ENCODE peak calls at places on chromosome 7, in four cellular contexts. X is RWPE1, I is heart right ventricle, T is astrocyte of the cerebellum. E is an unnamed sample.

GRCh38 chr7:158814637-158815036 is 14.7 kb downstream of the ESYT2 start:
- DNase-seq in I (no peak), X (no peak), T (no peak), E (no peak)

GRCh38 chr7:70660154-70660818 is 471.7 kb upstream of the GALNT17 start:
- DNase-seq in X (no peak), T (no peak), I (no peak), E (no peak)

GRCh38 chr7:125396466-125397151 is 467.0 kb upstream of the POT1 start:
- DNase-seq in I (no peak), X (no peak), T (no peak), E (no peak)

GRCh38 chr7:137898839-137899681 is 52.3 kb upstream of the DGKI start:
- DNase-seq in T (peak; percentile 45), I (peak; percentile 83), X (peak; percentile 56), E (no peak)

GRCh38 chr7:23333671-23334246 is 34.6 kb downstream of the MALSU1 start:
- DNase-seq in I (peak; percentile 8), X (peak; percentile 81), T (peak; percentile 82), E (peak; percentile 36)

GRCh38 chr7:128743112-128743772 is 4.1 kb downstream of the CALU start:
- DNase-seq in X (no peak), I (no peak), T (no peak), E (no peak)

GRCh38 chr7:41420421-41420820 is 282.5 kb downstream of the INHBA start:
- DNase-seq in I (no peak), X (no peak), T (peak; percentile 24), E (no peak)

GRCh38 chr7:75776295-75776971 is 4.4 kb upstream of the CCL26 start:
- DNase-seq in T (peak; percentile 86), X (peak; percentile 31), I (no peak), E (peak; percentile 94)

GRCh38 chr7:55253188-55253587 is 111.9 kb upstream of the LANCL2 start:
- DNase-seq in X (no peak), T (no peak), I (no peak), E (no peak)

GRCh38 chr7:51316666-51317581 is at the start of gene COBL:
- DNase-seq in I (peak; percentile 26), X (peak; percentile 30), T (no peak), E (no peak)

GRCh38 chr7:38451840-38452239 is 178.4 kb upstream of the TARP start:
- DNase-seq in I (no peak), T (peak; percentile 31), X (peak; percentile 30), E (no peak)

GRCh38 chr7:122887198-122887597 is 938 bp upstream of the CADPS2 start:
- DNase-seq in I (peak; percentile 64), X (peak; percentile 3), T (peak; percentile 32), E (no peak)

GRCh38 chr7:44383566-44383965 is 58.2 kb upstream of the CAMK2B start:
- DNase-seq in I (no peak), X (no peak), T (peak; percentile 50), E (no peak)

GRCh38 chr7:130632111-130632510 is 36.4 kb downstream of the COPG2 start:
- DNase-seq in X (peak; percentile 24), T (no peak), I (no peak), E (no peak)

GRCh38 chr7:70812511-70812910 is 319.4 kb upstream of the GALNT17 start:
- DNase-seq in I (no peak), T (no peak), X (no peak), E (no peak)

GRCh38 chr7:22622386-22622785 is 104.6 kb upstream of the IL6 start:
- DNase-seq in X (no peak), I (no peak), T (no peak), E (no peak)

GRCh38 chr7:132592238-132592946 is 16.1 kb upstream of the PLXNA4 start:
- DNase-seq in I (no peak), T (no peak), X (no peak), E (no peak)

GRCh38 chr7:43686991-43687390 is 42.3 kb downstream of the COA1 start:
- DNase-seq in I (no peak), X (no peak), T (peak; percentile 53), E (no peak)

GRCh38 chr7:36468361-36469140 is 78.9 kb downstream of the ANLN start:
- DNase-seq in T (no peak), I (no peak), X (no peak), E (no peak)

GRCh38 chr7:26198133-26198780 is 2.3 kb downstream of the HNRNPA2B1 start:
- DNase-seq in X (no peak), I (no peak), T (no peak), E (no peak)

GRCh38 chr7:43764039-43764789 is 5.7 kb downstream of the BLVRA start:
- DNase-seq in T (no peak), I (peak; percentile 31), X (peak; percentile 56), E (no peak)

GRCh38 chr7:151209588-151209987 is 700 bp downstream of the H2BK1 start:
- DNase-seq in I (no peak), T (no peak), X (no peak), E (no peak)

GRCh38 chr7:17304926-17305325 is 6.5 kb downstream of the AHR start:
- DNase-seq in T (peak; percentile 85), I (no peak), X (peak; percentile 56), E (peak; percentile 74)

GRCh38 chr7:36875794-36876193 is 151.5 kb upstream of the AOAH start:
- DNase-seq in I (no peak), T (peak; percentile 71), X (no peak), E (no peak)

GRCh38 chr7:19522486-19522885 is 186.4 kb downstream of the POLR1F start:
- DNase-seq in I (no peak), X (peak; percentile 15), T (peak; percentile 80), E (no peak)

GRCh38 chr7:106770191-106770590 is 94.9 kb upstream of the PIK3CG start:
- DNase-seq in X (peak; percentile 52), I (no peak), T (peak; percentile 73), E (peak; percentile 53)

GRCh38 chr7:45663167-45663921 is 89.2 kb downstream of the ADCY1 start:
- DNase-seq in I (peak; percentile 18), T (no peak), X (peak; percentile 30), E (no peak)

GRCh38 chr7:91089382-91089963 is 174.8 kb upstream of the FZD1 start:
- DNase-seq in T (peak; percentile 15), X (peak; percentile 20), I (no peak), E (peak; percentile 16)

DNA sequence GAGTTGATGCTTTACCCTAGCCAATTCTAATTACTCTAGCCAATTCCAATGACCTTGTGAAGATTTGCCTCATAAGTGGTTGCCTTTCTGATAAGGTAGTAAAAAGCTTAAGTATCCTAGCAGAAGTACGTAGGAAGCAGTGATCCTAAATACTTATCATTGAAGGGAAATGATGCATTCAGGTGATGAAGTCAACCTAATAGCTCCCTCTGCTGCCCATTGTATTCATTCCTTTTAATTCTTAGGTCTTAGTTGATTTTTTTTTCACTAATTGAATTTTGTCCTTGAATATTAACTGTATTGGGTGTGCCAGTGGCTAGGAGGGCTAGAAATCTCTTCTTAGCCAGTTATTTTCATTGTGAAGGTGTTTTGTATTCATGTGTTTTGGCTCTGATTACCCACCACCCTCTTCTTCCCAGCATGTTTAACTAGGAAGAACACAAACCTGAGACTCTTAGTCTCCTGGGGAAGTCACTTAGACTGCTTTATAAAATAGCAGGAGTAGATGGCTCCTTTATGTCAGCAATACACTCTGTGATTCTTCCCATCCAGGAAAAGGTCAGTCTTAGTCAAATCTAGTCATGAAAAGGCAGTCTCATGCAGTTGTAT is 46.3 kb downstream of the PLEKHA8 start:
- DNase-seq in T (peak; percentile 24), I (no peak), X (peak; percentile 48), E (no peak)
- TF ChIP-seq CTCF in T (peak; percentile 50), I (peak; percentile 60), X (peak; percentile 79), E (peak; percentile 37)

GRCh38 chr7:33998487-33998886 is 93.1 kb downstream of the BMPER start:
- DNase-seq in I (no peak), X (no peak), T (peak; percentile 49), E (no peak)
- TF ChIP-seq CTCF in I (no peak), X (no peak), T (no peak), E (no peak)

DNA sequence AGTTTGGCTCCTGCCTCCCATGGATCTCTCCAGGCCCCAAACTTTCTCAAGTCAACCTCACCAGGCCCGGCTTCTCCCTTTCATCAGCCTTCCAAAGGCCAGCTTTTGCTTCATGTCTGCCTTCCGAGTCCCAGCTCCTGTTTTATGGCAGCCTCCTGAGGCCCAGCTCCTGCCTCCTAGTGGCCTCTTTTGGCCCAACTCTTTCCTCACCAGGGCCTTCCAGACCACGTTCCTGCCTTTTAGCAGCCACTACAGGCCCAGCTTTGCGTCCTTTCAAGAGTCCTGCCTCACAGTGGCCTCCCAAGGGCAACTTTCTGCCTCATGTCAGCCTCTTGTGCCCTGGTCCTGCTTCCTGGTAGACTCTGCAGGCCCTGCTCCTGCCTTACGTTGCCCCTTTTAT is 15.3 kb upstream of the TMEM248 start:
- DNase-seq in X (no peak), T (no peak), I (no peak), E (no peak)
- TF ChIP-seq CTCF in X (no peak), T (peak; percentile 11), I (no peak), E (peak; percentile 42)

GRCh38 chr7:11373546-11374142 is 400.0 kb downstream of the PHF14 start:
- DNase-seq in I (no peak), X (no peak), T (no peak), E (no peak)
- TF ChIP-seq CTCF in I (peak; percentile 58), X (peak; percentile 70), T (peak; percentile 44), E (peak; percentile 36)

GRCh38 chr7:12961910-12962309 is 274.5 kb downstream of the ARL4A start:
- DNase-seq in I (peak; percentile 7), T (no peak), X (no peak), E (no peak)
- TF ChIP-seq CTCF in I (no peak), T (no peak), X (no peak), E (no peak)

GRCh38 chr7:13742719-13743640 is 246.5 kb downstream of the ETV1 start:
- DNase-seq in T (peak; percentile 52), I (peak; percentile 18), X (peak; percentile 5), E (no peak)
- TF ChIP-seq CTCF in T (peak; percentile 62), I (peak; percentile 65), X (peak; percentile 37), E (peak; percentile 49)

GRCh38 chr7:4791738-4792536 is 16.5 kb downstream of the AP5Z1 start:
- DNase-seq in T (no peak), X (peak; percentile 58), I (peak; percentile 84), E (no peak)
- TF ChIP-seq CTCF in T (peak; percentile 66), X (peak; percentile 73), I (peak; percentile 89), E (peak; percentile 66)

DNA sequence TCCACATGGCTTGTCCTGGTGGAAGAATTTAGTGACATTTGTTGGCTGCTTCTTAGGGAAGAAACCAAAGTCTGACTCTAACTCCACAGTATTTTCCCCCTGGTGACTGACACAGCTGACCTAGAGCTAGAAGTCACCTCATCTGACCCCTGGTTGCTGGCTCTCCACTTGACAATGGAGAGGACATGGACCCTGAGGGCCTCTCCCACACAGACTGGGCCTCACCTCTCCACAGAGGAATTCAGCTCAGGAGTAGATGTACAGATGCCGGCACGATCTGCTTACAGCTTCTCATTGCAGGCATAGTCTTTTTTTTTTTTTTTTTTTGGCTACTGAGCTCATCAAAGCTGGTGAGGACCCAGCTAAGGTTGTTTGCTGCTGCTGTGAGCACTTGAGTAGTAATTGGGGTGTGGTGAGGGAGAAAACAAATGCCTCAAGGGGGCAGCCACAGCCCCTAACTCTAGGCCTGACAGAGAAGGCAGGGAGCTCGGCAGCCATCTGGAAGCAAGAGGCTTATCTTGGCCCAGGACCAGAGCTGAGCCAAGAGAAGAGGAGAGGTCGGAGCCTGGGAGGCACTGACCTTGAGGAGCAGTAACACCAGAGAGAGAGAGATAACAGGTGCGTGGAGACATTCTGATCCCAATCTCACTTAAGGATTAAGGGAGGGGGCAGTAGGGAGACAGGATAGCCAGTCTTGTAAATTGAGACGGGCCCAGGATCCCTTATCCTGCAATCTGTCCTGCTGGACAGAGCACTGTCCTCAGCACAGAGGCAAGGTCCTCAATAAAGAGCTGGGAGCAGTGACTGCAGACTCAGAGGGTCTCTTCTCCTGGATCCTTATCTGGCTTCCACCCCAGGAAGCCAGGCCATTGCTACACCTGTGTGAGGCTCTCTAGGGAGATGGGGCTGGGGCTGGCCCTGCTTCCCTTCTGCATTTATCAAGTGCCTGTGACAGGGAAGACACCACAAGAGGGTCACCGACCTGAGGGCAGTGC is 9.4 kb downstream of the PRSS58 start:
- DNase-seq in T (no peak), I (no peak), X (no peak), E (no peak)
- TF ChIP-seq CTCF in T (no peak), I (no peak), X (no peak), E (no peak)

E was measured in HFF-Myc.